ENCODE peak calls at places on chromosomes 5 and 9, in ten cellular contexts. G is kidney tubule cell, K is GM12865, W is GM13977, F is nephron progenitor cell, B is tibial artery, Z is neuronal stem cell, P is T47D, N is sciatic nerve, S is EL. L is an unnamed sample.
A peak's percentile ranks its signal among the peaks of the same experiment; 100 is the strongest.

GRCh38 chr5:14476791-14477435 is 104.7 kb upstream of the OTULINL start:
- DNase-seq in W (no peak), N (no peak), K (no peak), S (peak; percentile 73), P (no peak), Z (no peak), B (no peak), F (no peak), G (no peak), L (peak; percentile 61)

GRCh38 chr5:80466669-80467485 is 21.0 kb upstream of the FAM151B start:
- DNase-seq in S (peak; percentile 37), F (no peak), P (no peak), W (no peak), G (peak; percentile 37), N (no peak), B (no peak), Z (no peak), K (no peak), L (peak; percentile 47)

GRCh38 chr9:123282343-123283047 is 14.1 kb upstream of the STRBP start:
- DNase-seq in F (no peak), P (no peak), S (peak; percentile 8), Z (no peak), K (no peak), G (peak; percentile 18), N (no peak), B (no peak), W (no peak), L (no peak)

GRCh38 chr5:14580037-14581034 is 1.3 kb upstream of the OTULINL start:
- DNase-seq in S (peak; percentile 68), F (no peak), B (no peak), G (no peak), Z (no peak), K (no peak), W (no peak), N (no peak), P (no peak), L (peak; percentile 74)

GRCh38 chr9:2023532-2023931 is 8.4 kb downstream of the SMARCA2 start:
- DNase-seq in B (no peak), P (no peak), G (no peak), W (no peak), N (no peak), K (no peak), F (no peak), S (no peak), Z (no peak), L (no peak)

GRCh38 chr5:147483197-147483790 is 26.6 kb downstream of the DPYSL3 start:
- DNase-seq in W (no peak), F (no peak), G (peak; percentile 42), N (no peak), Z (no peak), B (no peak), S (no peak), K (no peak), P (no peak), L (no peak)

GRCh38 chr5:83368835-83369234 is 102.7 kb upstream of the VCAN start:
- DNase-seq in N (no peak), W (no peak), B (no peak), P (no peak), S (no peak), G (no peak), K (no peak), Z (no peak), F (no peak), L (no peak)

GRCh38 chr9:134065720-134066419 is 2.0 kb downstream of the BRD3 start:
- DNase-seq in F (no peak), K (peak; percentile 91), W (peak; percentile 93), G (peak; percentile 71), N (peak; percentile 63), P (peak; percentile 93), Z (no peak), S (peak; percentile 71), B (peak; percentile 65), L (peak; percentile 81)

GRCh38 chr5:177501874-177502678 is 4.7 kb upstream of the PDLIM7 start:
- DNase-seq in F (no peak), W (peak; percentile 77), B (no peak), Z (no peak), G (no peak), K (peak; percentile 70), S (no peak), N (no peak), P (no peak), L (no peak)

GRCh38 chr5:56019306-56020272 is 24.8 kb upstream of the IL6ST start:
- DNase-seq in Z (no peak), W (no peak), N (no peak), P (no peak), F (no peak), K (no peak), B (no peak), S (peak; percentile 63), G (no peak), L (peak; percentile 40)

GRCh38 chr9:131008909-131009618 is at the start of gene LAMC3:
- DNase-seq in N (no peak), Z (no peak), G (no peak), B (no peak), W (no peak), F (peak; percentile 69), K (no peak), P (peak; percentile 60), S (no peak), L (no peak)

GRCh38 chr9:137975527-137975913 is 97.9 kb downstream of the CACNA1B start:
- DNase-seq in G (no peak), K (no peak), F (no peak), W (no peak), Z (no peak), B (peak; percentile 42), S (no peak), N (peak; percentile 12), P (no peak), L (no peak)

GRCh38 chr9:94666364-94667099 is 27.2 kb upstream of the FBP1 start:
- DNase-seq in B (no peak), W (no peak), N (no peak), F (no peak), S (no peak), K (no peak), P (no peak), Z (no peak), G (no peak), L (no peak)

GRCh38 chr9:129826344-129826743 is 2.4 kb upstream of the TOR1A start:
- DNase-seq in F (no peak), K (no peak), B (no peak), W (no peak), S (no peak), Z (no peak), G (no peak), P (no peak), N (no peak), L (no peak)

GRCh38 chr9:37675661-37676060 is 24.9 kb downstream of the FRMPD1 start:
- DNase-seq in B (no peak), N (no peak), P (no peak), Z (no peak), K (no peak), W (no peak), G (no peak), F (no peak), S (no peak), L (no peak)

GRCh38 chr5:56481147-56481997 is 248.2 kb upstream of the ANKRD55 start:
- DNase-seq in B (peak; percentile 69), G (peak; percentile 38), W (peak; percentile 70), P (peak; percentile 60), S (peak; percentile 55), F (peak; percentile 30), K (peak; percentile 69), N (peak; percentile 82), Z (peak; percentile 31), L (peak; percentile 71)

GRCh38 chr5:100496296-100496695 is 38.9 kb upstream of the FAM174A start:
- DNase-seq in B (no peak), W (no peak), G (no peak), S (no peak), N (no peak), Z (no peak), P (no peak), K (no peak), F (no peak), L (no peak)

GRCh38 chr5:74083096-74083495 is 457.1 kb downstream of the ARHGEF28 start:
- DNase-seq in G (no peak), K (no peak), F (no peak), B (no peak), S (no peak), P (no peak), N (no peak), W (no peak), Z (no peak), L (no peak)

GRCh38 chr9:98117984-98118639 is 910 bp downstream of the TRIM14 start:
- DNase-seq in S (peak; percentile 59), W (peak; percentile 75), G (peak; percentile 29), P (peak; percentile 33), K (peak; percentile 77), Z (no peak), B (no peak), N (no peak), F (no peak), L (peak; percentile 40)

GRCh38 chr9:105881654-105882349 is 187.5 kb downstream of the TMEM38B start:
- DNase-seq in G (peak; percentile 66), Z (peak; percentile 63), P (peak; percentile 56), K (peak; percentile 77), F (peak; percentile 77), B (no peak), W (peak; percentile 48), S (peak; percentile 58), N (peak; percentile 75), L (peak; percentile 54)

GRCh38 chr5:73121109-73121443 is 701 bp downstream of the TMEM171 start:
- DNase-seq in N (no peak), S (peak; percentile 34), G (peak; percentile 49), F (no peak), B (no peak), Z (no peak), W (no peak), P (peak; percentile 50), K (no peak), L (no peak)

GRCh38 chr9:81535542-81536241 is 153.7 kb downstream of the TLE1 start:
- DNase-seq in P (no peak), F (no peak), G (peak; percentile 79), K (no peak), B (no peak), Z (peak; percentile 65), W (no peak), S (peak; percentile 7), N (no peak), L (peak; percentile 93)

GRCh38 chr5:168263108-168263507 is 28.3 kb upstream of the WWC1 start:
- DNase-seq in F (no peak), Z (no peak), S (no peak), G (no peak), P (no peak), N (no peak), W (no peak), B (no peak), K (no peak), L (no peak)

GRCh38 chr9:19649672-19650071 is 139.2 kb downstream of the SLC24A2 start:
- DNase-seq in G (no peak), F (no peak), S (no peak), B (no peak), P (no peak), W (no peak), N (no peak), Z (no peak), K (no peak), L (no peak)

GRCh38 chr5:172721455-172722308 is 49.3 kb downstream of the DUSP1 start:
- DNase-seq in F (no peak), B (no peak), S (no peak), K (no peak), W (no peak), G (no peak), N (no peak), P (no peak), Z (no peak), L (peak; percentile 75)

GRCh38 chr5:126865299-126865698 is 88.4 kb downstream of the LMNB1 start:
- DNase-seq in F (no peak), W (no peak), N (no peak), K (no peak), Z (no peak), P (no peak), S (peak; percentile 72), G (peak; percentile 10), B (no peak), L (no peak)

GRCh38 chr5:173123416-173123815 is 20.9 kb upstream of the BNIP1 start:
- DNase-seq in K (no peak), B (no peak), G (no peak), P (no peak), Z (no peak), N (no peak), F (no peak), W (no peak), S (no peak), L (peak; percentile 76)

GRCh38 chr5:167296056-167296455 is 995.4 kb upstream of the WWC1 start:
- DNase-seq in P (no peak), Z (no peak), B (no peak), K (no peak), F (no peak), G (no peak), W (no peak), N (no peak), S (no peak), L (peak; percentile 41)

L was measured in mesenchymal stem cell.